ENCODE peak calls at places on chromosomes 11 and 22, in four cellular contexts. G is fibroblast of lung, K is upper lobe of right lung, Z is ovary. F is an unnamed sample.

GRCh38 chr11:128498846-128499245 is 88.5 kb downstream of the ETS1 start:
- DNase-seq in G (peak), Z (no peak), K (no peak), F (no peak)

GRCh38 chr11:73316422-73316821 is 8.3 kb downstream of the ARHGEF17 start:
- DNase-seq in K (no peak), G (no peak), Z (no peak), F (no peak)

GRCh38 chr11:62842171-62842717 is 2.9 kb upstream of the WDR74 start:
- DNase-seq in Z (peak), G (peak), K (peak), F (peak)

GRCh38 chr11:14619580-14619979 is 24.0 kb upstream of the PDE3B start:
- DNase-seq in Z (no peak), G (no peak), K (no peak), F (no peak)

GRCh38 chr11:61541568-61541967 is 33.0 kb downstream of the LRRC10B start:
- DNase-seq in G (peak), Z (peak), K (no peak), F (no peak)

GRCh38 chr22:41280854-41281253 is 5.1 kb downstream of the RANGAP1 start:
- DNase-seq in Z (no peak), G (no peak), K (no peak), F (peak)

GRCh38 chr11:66336234-66337102 is at the start of gene RIN1:
- DNase-seq in K (peak), Z (peak), G (peak), F (peak)

GRCh38 chr11:2779981-2780849 is 80.4 kb upstream of the KCNQ1OT1 start:
- DNase-seq in K (peak), G (no peak), Z (peak), F (peak)

GRCh38 chr11:19632435-19632834 is 80.2 kb upstream of the NAV2 start:
- DNase-seq in G (peak), K (no peak), Z (no peak), F (no peak)

GRCh38 chr22:48299801-48300200 is 1527.9 kb downstream of the BRD1 start:
- DNase-seq in K (peak), Z (no peak), G (no peak), F (no peak)

GRCh38 chr11:85813721-85814120 is 2.8 kb upstream of the SYTL2 start:
- DNase-seq in G (no peak), Z (no peak), K (peak), F (peak)

GRCh38 chr11:58923300-58923788 is 15.9 kb upstream of the GLYATL1 start:
- DNase-seq in G (peak), K (no peak), Z (no peak), F (no peak)

GRCh38 chr11:93236741-93237675 is 39.2 kb upstream of the SLC36A4 start:
- DNase-seq in K (no peak), G (peak), Z (peak), F (no peak)

GRCh38 chr11:86183694-86184093 is 60.9 kb upstream of the EED start:
- DNase-seq in K (no peak), Z (no peak), G (peak), F (no peak)

GRCh38 chr22:39493759-39494158 is 8.3 kb upstream of the MIEF1 start:
- DNase-seq in G (peak), K (no peak), Z (no peak), F (peak)

GRCh38 chr22:29872145-29872893 is 10.7 kb upstream of the MTMR3 start:
- DNase-seq in G (no peak), K (no peak), Z (no peak), F (no peak)

GRCh38 chr11:118001494-118001971 is 15.3 kb downstream of the IL10RA start:
- DNase-seq in G (no peak), K (no peak), Z (no peak), F (no peak)

GRCh38 chr22:35541254-35541748 is 670 bp downstream of the RASD2 start:
- DNase-seq in G (no peak), K (no peak), Z (no peak), F (no peak)

GRCh38 chr11:124837491-124837856 is 27.8 kb upstream of the ROBO3 start:
- DNase-seq in K (no peak), G (peak), Z (no peak), F (no peak)

GRCh38 chr11:95050595-95051202 is 1.5 kb downstream of the KDM4F start:
- DNase-seq in G (no peak), Z (no peak), K (no peak), F (no peak)

GRCh38 chr11:112962854-112963367 is 1.7 kb downstream of the NCAM1 start:
- DNase-seq in G (peak), K (peak), Z (peak), F (peak)

GRCh38 chr11:64358907-64359711 is at the start of gene RPS6KA4:
- DNase-seq in Z (peak), K (peak), G (peak), F (peak)

GRCh38 chr11:88405853-88406252 is 68.3 kb upstream of the CTSC start:
- DNase-seq in Z (no peak), G (no peak), K (no peak), F (no peak)

GRCh38 chr11:119303227-119303718 is 13.7 kb downstream of the MCAM start:
- DNase-seq in Z (no peak), G (no peak), K (no peak), F (no peak)

GRCh38 chr11:77823775-77824174 is 2.8 kb downstream of the AAMDC start:
- DNase-seq in K (no peak), Z (no peak), G (peak), F (no peak)

GRCh38 chr11:71146846-71147245 is 105.5 kb downstream of the SHANK2 start:
- DNase-seq in Z (no peak), G (no peak), K (peak), F (no peak)

GRCh38 chr11:59204736-59205135 is 8.0 kb downstream of the MPEG1 start:
- DNase-seq in G (peak), Z (no peak), K (no peak), F (no peak)

GRCh38 chr11:71454470-71455113 is 1.6 kb downstream of the NADSYN1 start:
- DNase-seq in Z (no peak), G (no peak), K (no peak), F (no peak)

GRCh38 chr11:68948948-68949347 is 31.8 kb downstream of the MRGPRD start:
- DNase-seq in Z (no peak), G (peak), K (no peak), F (no peak)

GRCh38 chr11:17991799-17992433 is 20.9 kb downstream of the SERGEF start:
- DNase-seq in K (no peak), G (peak), Z (peak), F (no peak)

GRCh38 chr11:82732734-82733443 is 775 bp downstream of the FAM181B start:
- DNase-seq in G (no peak), Z (peak), K (peak), F (no peak)

GRCh38 chr11:1933416-1934325 is 13.5 kb upstream of the MRPL23 start:
- DNase-seq in G (no peak), K (no peak), Z (no peak), F (peak)

GRCh38 chr11:121418625-121419114 is 33.4 kb upstream of the SORL1 start:
- DNase-seq in Z (no peak), G (no peak), K (no peak), F (peak)

GRCh38 chr11:44351006-44351660 is 41.2 kb upstream of the ALX4 start:
- DNase-seq in K (peak), Z (no peak), G (no peak), F (no peak)

GRCh38 chr11:104668797-104669463 is 229.3 kb downstream of the CASP12 start:
- DNase-seq in Z (no peak), K (no peak), G (peak), F (no peak)

GRCh38 chr11:65575568-65576231 is at the start of gene EHBP1L1:
- DNase-seq in Z (peak), G (peak), K (peak), F (peak)

GRCh38 chr11:111925953-111926352 is 7.2 kb downstream of the C11orf52 start:
- DNase-seq in K (no peak), Z (no peak), G (no peak), F (no peak)

GRCh38 chr11:111920908-111921307 is 2.2 kb downstream of the C11orf52 start:
- DNase-seq in G (no peak), Z (no peak), K (no peak), F (no peak)

GRCh38 chr11:111923351-111923788 is 4.7 kb downstream of the C11orf52 start:
- DNase-seq in K (no peak), Z (no peak), G (peak), F (no peak)

GRCh38 chr11:111923951-111924350 is 5.2 kb downstream of the C11orf52 start:
- DNase-seq in Z (no peak), K (no peak), G (no peak), F (no peak)

DNA sequence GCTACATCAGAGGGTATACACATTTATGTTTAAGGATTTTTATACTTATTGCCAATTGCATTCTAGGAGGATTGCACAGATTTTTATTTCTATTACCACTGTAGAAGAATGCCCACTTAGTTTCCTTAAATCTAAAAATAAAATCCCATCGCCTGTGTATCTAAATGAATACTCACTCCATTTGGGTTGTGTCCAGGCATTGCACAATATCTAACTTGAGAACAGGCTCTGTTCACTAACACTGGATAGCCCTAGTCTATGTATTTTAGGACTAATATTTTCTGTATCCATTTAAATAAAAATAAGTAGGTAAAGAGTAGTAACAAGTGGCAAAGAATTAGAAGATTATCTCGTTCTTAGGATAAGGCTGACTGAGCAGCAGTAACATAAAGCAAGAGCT is 4.1 kb downstream of the C11orf52 start:
- DNase-seq in G (peak), Z (peak), K (no peak), F (no peak)
- H3K27ac ChIP-seq in G (peak), Z (peak), K (peak), F (peak)

GRCh38 chr22:45286854-45287551 is 2.3 kb downstream of the UPK3A start:
- DNase-seq in G (no peak), Z (no peak), K (no peak), F (no peak)
- H3K27ac ChIP-seq in G (no peak), Z (no peak), K (no peak), F (no peak)

GRCh38 chr11:27024865-27025264 is 15.8 kb upstream of the BBOX1 start:
- DNase-seq in G (no peak), Z (no peak), K (no peak), F (no peak)
- H3K27ac ChIP-seq in G (no peak), Z (no peak), K (no peak), F (no peak)

GRCh38 chr22:38262051-38262795 is 10.6 kb downstream of the TMEM184B start:
- DNase-seq in Z (peak), G (peak), K (peak), F (peak)
- H3K27ac ChIP-seq in Z (peak), G (no peak), K (no peak), F (peak)

DNA sequence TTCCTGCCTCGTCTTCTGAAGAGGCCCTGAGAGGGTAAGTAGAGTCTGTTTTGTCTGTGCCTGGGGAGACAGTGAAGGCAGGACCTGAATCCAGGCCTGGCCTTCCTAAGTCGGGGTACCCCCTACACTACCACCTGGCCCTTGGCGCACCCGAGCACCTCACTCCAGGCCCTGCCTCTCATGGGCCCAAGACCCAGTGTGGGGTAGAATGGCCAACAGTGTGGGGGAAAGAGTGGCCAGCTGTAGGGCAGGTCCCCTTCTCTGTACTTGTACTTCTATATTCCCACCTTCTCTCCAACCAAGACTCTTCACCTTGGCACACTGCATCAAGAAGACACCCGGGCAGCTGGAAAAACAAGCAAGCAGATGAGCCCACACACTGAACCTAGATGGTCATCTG is 22.4 kb upstream of the BID start:
- DNase-seq in Z (no peak), K (no peak), G (no peak), F (no peak)
- H3K27ac ChIP-seq in Z (no peak), K (no peak), G (no peak), F (no peak)

GRCh38 chr11:35145249-35145648 is 6.3 kb downstream of the CD44 start:
- DNase-seq in Z (no peak), K (no peak), G (peak), F (no peak)

GRCh38 chr11:35143509-35144102 is 4.6 kb downstream of the CD44 start:
- DNase-seq in G (no peak), K (no peak), Z (no peak), F (no peak)

GRCh38 chr11:35142481-35143207 is 3.7 kb downstream of the CD44 start:
- DNase-seq in K (no peak), Z (no peak), G (peak), F (no peak)

GRCh38 chr11:35144811-35145210 is 5.8 kb downstream of the CD44 start:
- DNase-seq in G (peak), K (no peak), Z (no peak), F (no peak)

DNA sequence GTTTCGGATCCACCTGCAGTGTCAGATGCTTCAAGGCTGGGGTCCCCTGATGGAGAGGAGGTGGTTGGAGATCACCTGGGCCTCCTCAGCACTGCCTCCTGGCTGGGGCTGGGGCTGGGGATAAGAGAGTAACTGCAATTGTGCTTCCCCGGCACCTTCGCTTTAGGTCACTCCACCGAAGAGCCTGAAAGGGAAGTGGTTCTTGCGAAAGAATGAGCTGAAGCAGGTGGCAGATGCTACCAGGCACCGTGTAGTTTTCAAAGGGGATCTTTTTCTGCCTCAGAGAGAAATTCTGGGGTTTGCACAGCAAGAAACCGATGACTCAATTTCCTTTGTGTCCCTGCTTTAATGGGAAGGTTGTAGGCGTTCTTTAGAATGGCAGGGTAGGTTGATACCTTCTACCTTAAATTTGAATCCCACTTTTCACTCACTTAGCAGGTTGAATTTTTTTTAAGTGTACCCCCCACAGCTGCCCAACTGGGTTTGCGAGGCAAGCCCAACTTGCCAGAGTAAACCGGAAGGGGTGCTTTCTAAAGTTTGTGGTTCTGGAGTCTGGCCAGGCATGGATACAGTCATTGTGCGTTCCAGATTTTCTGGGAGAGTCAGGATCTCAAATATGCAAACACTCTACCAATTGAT is 5.3 kb downstream of the CD44 start:
- DNase-seq in G (peak), K (peak), Z (no peak), F (no peak)
- H3K27ac ChIP-seq in G (peak), K (peak), Z (no peak), F (peak)